ENCODE peak calls at places on chromosome 20, in five cellular contexts. One of them, this sample, is unnamed.

GRCh38 chr20:59062057-59062456 is 19.5 kb upstream of the PRELID3B start:
- DNase-seq in H1: no peak
- DNase-seq in upper lobe of left lung: no peak
- DNase-seq in breast epithelium: no peak
- DNase-seq in transverse colon: no peak
- DNase-seq in this sample: no peak

GRCh38 chr20:20432618-20433286 is 64.8 kb downstream of the INSM1 start:
- DNase-seq in H1: no peak
- DNase-seq in upper lobe of left lung: no peak
- DNase-seq in breast epithelium: no peak
- DNase-seq in transverse colon: no peak
- DNase-seq in this sample: no peak

GRCh38 chr20:36861875-36862801 is 13.8 kb upstream of the TLDC2 start:
- DNase-seq in H1: no peak
- DNase-seq in upper lobe of left lung: no peak
- DNase-seq in breast epithelium: peak
- DNase-seq in transverse colon: peak
- DNase-seq in this sample: peak

GRCh38 chr20:49427751-49428518 is 54.5 kb downstream of the KCNB1 start:
- DNase-seq in H1: no peak
- DNase-seq in upper lobe of left lung: no peak
- DNase-seq in breast epithelium: no peak
- DNase-seq in transverse colon: no peak
- DNase-seq in this sample: no peak

GRCh38 chr20:37521091-37521771 is at the start of gene NNAT:
- DNase-seq in H1: no peak
- DNase-seq in upper lobe of left lung: peak
- DNase-seq in breast epithelium: no peak
- DNase-seq in transverse colon: no peak
- DNase-seq in this sample: no peak

GRCh38 chr20:43870484-43870883 is 44.2 kb upstream of the TOX2 start:
- DNase-seq in H1: no peak
- DNase-seq in upper lobe of left lung: no peak
- DNase-seq in breast epithelium: no peak
- DNase-seq in transverse colon: no peak
- DNase-seq in this sample: no peak

GRCh38 chr20:36353740-36354139 is 47.6 kb downstream of the DLGAP4 start:
- DNase-seq in H1: no peak
- DNase-seq in upper lobe of left lung: no peak
- DNase-seq in breast epithelium: no peak
- DNase-seq in transverse colon: no peak
- DNase-seq in this sample: no peak

GRCh38 chr20:3071610-3072529 is at the start of gene OXT:
- DNase-seq in H1: no peak
- DNase-seq in upper lobe of left lung: peak
- DNase-seq in breast epithelium: no peak
- DNase-seq in transverse colon: peak
- DNase-seq in this sample: peak

GRCh38 chr20:11919046-11919445 is 1.4 kb downstream of the BTBD3 start:
- DNase-seq in H1: no peak
- DNase-seq in upper lobe of left lung: no peak
- DNase-seq in breast epithelium: no peak
- DNase-seq in transverse colon: no peak
- DNase-seq in this sample: peak

GRCh38 chr20:13008761-13009681 is at the start of gene SPTLC3:
- DNase-seq in H1: peak
- DNase-seq in upper lobe of left lung: no peak
- DNase-seq in breast epithelium: peak
- DNase-seq in transverse colon: peak
- DNase-seq in this sample: peak

GRCh38 chr20:13554706-13555105 is 84.0 kb downstream of the TASP1 start:
- DNase-seq in H1: no peak
- DNase-seq in upper lobe of left lung: no peak
- DNase-seq in breast epithelium: no peak
- DNase-seq in transverse colon: no peak
- DNase-seq in this sample: no peak

GRCh38 chr20:6426287-6426891 is 303.6 kb upstream of the FERMT1 start:
- DNase-seq in H1: no peak
- DNase-seq in upper lobe of left lung: no peak
- DNase-seq in breast epithelium: no peak
- DNase-seq in transverse colon: no peak
- DNase-seq in this sample: no peak

GRCh38 chr20:56386219-56386618 is 5.8 kb downstream of the AURKA start:
- DNase-seq in H1: no peak
- DNase-seq in upper lobe of left lung: no peak
- DNase-seq in breast epithelium: no peak
- DNase-seq in transverse colon: no peak
- DNase-seq in this sample: no peak

GRCh38 chr20:13430346-13431002 is 208.3 kb downstream of the TASP1 start:
- DNase-seq in H1: no peak
- DNase-seq in upper lobe of left lung: no peak
- DNase-seq in breast epithelium: no peak
- DNase-seq in transverse colon: no peak
- DNase-seq in this sample: no peak

GRCh38 chr20:18412202-18412901 is 54.5 kb downstream of the DZANK1 start:
- DNase-seq in H1: no peak
- DNase-seq in upper lobe of left lung: no peak
- DNase-seq in breast epithelium: no peak
- DNase-seq in transverse colon: no peak
- DNase-seq in this sample: no peak

GRCh38 chr20:60483371-60483770 is 525.1 kb downstream of the CDH26 start:
- DNase-seq in H1: no peak
- DNase-seq in upper lobe of left lung: no peak
- DNase-seq in breast epithelium: no peak
- DNase-seq in transverse colon: no peak
- DNase-seq in this sample: no peak

GRCh38 chr20:20594171-20594530 is 118.3 kb downstream of the RALGAPA2 start:
- DNase-seq in H1: no peak
- DNase-seq in upper lobe of left lung: no peak
- DNase-seq in breast epithelium: no peak
- DNase-seq in transverse colon: no peak
- DNase-seq in this sample: no peak

GRCh38 chr20:4509825-4510522 is 211.7 kb upstream of the PRND start:
- DNase-seq in H1: no peak
- DNase-seq in upper lobe of left lung: no peak
- DNase-seq in breast epithelium: no peak
- DNase-seq in transverse colon: no peak
- DNase-seq in this sample: no peak

GRCh38 chr20:61510778-61511330 is 258.8 kb downstream of the CDH4 start:
- DNase-seq in H1: no peak
- DNase-seq in upper lobe of left lung: no peak
- DNase-seq in breast epithelium: no peak
- DNase-seq in transverse colon: no peak
- DNase-seq in this sample: no peak

GRCh38 chr20:47740225-47741184 is 44.8 kb downstream of the SULF2 start:
- DNase-seq in H1: no peak
- DNase-seq in upper lobe of left lung: no peak
- DNase-seq in breast epithelium: no peak
- DNase-seq in transverse colon: peak
- DNase-seq in this sample: no peak

GRCh38 chr20:12153616-12154015 is 235.9 kb downstream of the BTBD3 start:
- DNase-seq in H1: no peak
- DNase-seq in upper lobe of left lung: no peak
- DNase-seq in breast epithelium: no peak
- DNase-seq in transverse colon: no peak
- DNase-seq in this sample: no peak

GRCh38 chr20:19618711-19619110 is 139.3 kb upstream of the RIN2 start:
- DNase-seq in H1: no peak
- DNase-seq in upper lobe of left lung: no peak
- DNase-seq in breast epithelium: no peak
- DNase-seq in transverse colon: no peak
- DNase-seq in this sample: no peak

GRCh38 chr20:11738852-11739251 is 178.8 kb upstream of the BTBD3 start:
- DNase-seq in H1: no peak
- DNase-seq in upper lobe of left lung: no peak
- DNase-seq in breast epithelium: no peak
- DNase-seq in transverse colon: no peak
- DNase-seq in this sample: no peak

GRCh38 chr20:19211661-19212523 is 550 bp upstream of the SLC24A3 start:
- DNase-seq in H1: no peak
- DNase-seq in upper lobe of left lung: peak
- DNase-seq in breast epithelium: no peak
- DNase-seq in transverse colon: peak
- DNase-seq in this sample: peak

GRCh38 chr20:52494244-52494643 is 302.7 kb upstream of the ZFP64 start:
- DNase-seq in H1: no peak
- DNase-seq in upper lobe of left lung: no peak
- DNase-seq in breast epithelium: no peak
- DNase-seq in transverse colon: no peak
- DNase-seq in this sample: no peak

GRCh38 chr20:37531856-37532255 is 4.2 kb upstream of the BLCAP start:
- DNase-seq in H1: no peak
- DNase-seq in upper lobe of left lung: no peak
- DNase-seq in breast epithelium: no peak
- DNase-seq in transverse colon: no peak
- DNase-seq in this sample: no peak

GRCh38 chr20:53957421-53958172 is 112.8 kb downstream of the BCAS1 start:
- DNase-seq in H1: no peak
- DNase-seq in upper lobe of left lung: no peak
- DNase-seq in breast epithelium: no peak
- DNase-seq in transverse colon: no peak
- DNase-seq in this sample: no peak

GRCh38 chr20:14955396-14955795 is 618.0 kb upstream of the FLRT3 start:
- DNase-seq in H1: no peak
- DNase-seq in upper lobe of left lung: no peak
- DNase-seq in breast epithelium: no peak
- DNase-seq in transverse colon: no peak
- DNase-seq in this sample: no peak

GRCh38 chr20:47389867-47390347 is 33.4 kb upstream of the ZMYND8 start:
- DNase-seq in H1: no peak
- DNase-seq in upper lobe of left lung: no peak
- DNase-seq in breast epithelium: no peak
- DNase-seq in transverse colon: no peak
- DNase-seq in this sample: no peak

GRCh38 chr20:60453847-60454246 is 495.6 kb downstream of the CDH26 start:
- DNase-seq in H1: peak
- DNase-seq in upper lobe of left lung: peak
- DNase-seq in breast epithelium: no peak
- DNase-seq in transverse colon: no peak
- DNase-seq in this sample: no peak

GRCh38 chr20:6693178-6693807 is 74.2 kb upstream of the BMP2 start:
- DNase-seq in H1: no peak
- DNase-seq in upper lobe of left lung: no peak
- DNase-seq in breast epithelium: no peak
- DNase-seq in transverse colon: peak
- DNase-seq in this sample: no peak

GRCh38 chr20:10992776-10993175 is 319.0 kb upstream of the JAG1 start:
- DNase-seq in H1: no peak
- DNase-seq in upper lobe of left lung: no peak
- DNase-seq in breast epithelium: no peak
- DNase-seq in transverse colon: no peak
- DNase-seq in this sample: no peak

GRCh38 chr20:297925-298754 is 770 bp downstream of the ZCCHC3 start:
- DNase-seq in H1: no peak
- DNase-seq in upper lobe of left lung: peak
- DNase-seq in breast epithelium: peak
- DNase-seq in transverse colon: peak
- DNase-seq in this sample: peak
- TF ChIP-seq POLR2A in H1: peak
- TF ChIP-seq POLR2A in upper lobe of left lung: peak
- TF ChIP-seq POLR2A in breast epithelium: no peak
- TF ChIP-seq POLR2A in transverse colon: peak
- TF ChIP-seq POLR2A in this sample: peak

GRCh38 chr20:31485450-31486339 is 10.6 kb downstream of the REM1 start:
- DNase-seq in H1: no peak
- DNase-seq in upper lobe of left lung: peak
- DNase-seq in breast epithelium: peak
- DNase-seq in transverse colon: peak
- DNase-seq in this sample: no peak
- H3K27ac ChIP-seq in H1: no peak
- H3K27ac ChIP-seq in upper lobe of left lung: peak
- H3K27ac ChIP-seq in breast epithelium: peak
- H3K27ac ChIP-seq in transverse colon: peak
- H3K27ac ChIP-seq in this sample: peak

GRCh38 chr20:45373353-45374100 is 4.6 kb downstream of the TP53TG5 start:
- DNase-seq in H1: peak
- DNase-seq in upper lobe of left lung: peak
- DNase-seq in breast epithelium: peak
- DNase-seq in transverse colon: peak
- DNase-seq in this sample: peak
- TF ChIP-seq POLR2AphosphoS5 in H1: no peak
- TF ChIP-seq POLR2AphosphoS5 in upper lobe of left lung: peak
- TF ChIP-seq POLR2AphosphoS5 in breast epithelium: peak
- TF ChIP-seq POLR2AphosphoS5 in transverse colon: peak
- TF ChIP-seq POLR2AphosphoS5 in this sample: peak

GRCh38 chr20:34876161-34877001 is at the start of gene ACSS2:
- DNase-seq in H1: peak
- DNase-seq in upper lobe of left lung: peak
- DNase-seq in breast epithelium: peak
- DNase-seq in transverse colon: peak
- DNase-seq in this sample: peak
- TF ChIP-seq POLR2A in H1: no peak
- TF ChIP-seq POLR2A in upper lobe of left lung: peak
- TF ChIP-seq POLR2A in breast epithelium: peak
- TF ChIP-seq POLR2A in transverse colon: peak
- TF ChIP-seq POLR2A in this sample: peak

GRCh38 chr20:32396656-32397160 is 38.6 kb downstream of the ASXL1 start:
- DNase-seq in H1: no peak
- DNase-seq in upper lobe of left lung: no peak
- DNase-seq in breast epithelium: no peak
- DNase-seq in transverse colon: no peak
- DNase-seq in this sample: no peak

GRCh38 chr20:32385541-32385940 is 27.4 kb downstream of the ASXL1 start:
- DNase-seq in H1: no peak
- DNase-seq in upper lobe of left lung: no peak
- DNase-seq in breast epithelium: no peak
- DNase-seq in transverse colon: no peak
- DNase-seq in this sample: no peak

GRCh38 chr20:32386091-32386490 is 28.0 kb downstream of the ASXL1 start:
- DNase-seq in H1: no peak
- DNase-seq in upper lobe of left lung: no peak
- DNase-seq in breast epithelium: no peak
- DNase-seq in transverse colon: no peak
- DNase-seq in this sample: peak

GRCh38 chr20:32387262-32387661 is 29.1 kb downstream of the ASXL1 start:
- DNase-seq in H1: no peak
- DNase-seq in upper lobe of left lung: no peak
- DNase-seq in breast epithelium: no peak
- DNase-seq in transverse colon: no peak
- DNase-seq in this sample: no peak

GRCh38 chr20:32390999-32391398 is 32.9 kb downstream of the ASXL1 start:
- DNase-seq in H1: no peak
- DNase-seq in upper lobe of left lung: no peak
- DNase-seq in breast epithelium: no peak
- DNase-seq in transverse colon: no peak
- DNase-seq in this sample: no peak
- H3K27ac ChIP-seq in H1: no peak
- H3K27ac ChIP-seq in upper lobe of left lung: no peak
- H3K27ac ChIP-seq in breast epithelium: no peak
- H3K27ac ChIP-seq in transverse colon: no peak
- H3K27ac ChIP-seq in this sample: no peak

GRCh38 chr20:50885781-50886180 is 45.5 kb downstream of the ADNP start:
- DNase-seq in H1: no peak
- DNase-seq in upper lobe of left lung: no peak
- DNase-seq in breast epithelium: no peak
- DNase-seq in transverse colon: no peak
- DNase-seq in this sample: no peak
- TF ChIP-seq POLR2AphosphoS5 in H1: no peak
- TF ChIP-seq POLR2AphosphoS5 in upper lobe of left lung: no peak
- TF ChIP-seq POLR2AphosphoS5 in breast epithelium: no peak
- TF ChIP-seq POLR2AphosphoS5 in transverse colon: no peak
- TF ChIP-seq POLR2AphosphoS5 in this sample: no peak